ENCODE peak calls at places on chromosomes 2 and 18, in ten cellular contexts. One of them, this sample, is unnamed. For H3K4me1, the result is how much of the 10 kb centered on the place peaks cover.

GRCh38 chr2:767440-767839 is 90.2 kb upstream of the TMEM18 start:
- DNase-seq in HCT116: no peak
- DNase-seq in suprapubic skin: no peak
- DNase-seq in HepG2: no peak
- DNase-seq in transverse colon: no peak
- DNase-seq in sigmoid colon: no peak
- DNase-seq in GM23338: no peak
- DNase-seq in vagina: no peak
- DNase-seq in stomach: no peak
- DNase-seq in spleen: no peak
- DNase-seq in this sample: no peak

GRCh38 chr2:102122115-102122514 is 20.4 kb upstream of the IL1R1 start:
- DNase-seq in HepG2: no peak
- DNase-seq in vagina: no peak
- DNase-seq in GM23338: no peak
- DNase-seq in sigmoid colon: no peak
- DNase-seq in HCT116: no peak
- DNase-seq in spleen: no peak
- DNase-seq in suprapubic skin: no peak
- DNase-seq in stomach: no peak
- DNase-seq in transverse colon: no peak
- DNase-seq in this sample: no peak

GRCh38 chr2:158667567-158667966 is 127.5 kb upstream of the DAPL1 start:
- DNase-seq in transverse colon: no peak
- DNase-seq in stomach: no peak
- DNase-seq in GM23338: no peak
- DNase-seq in HepG2: no peak
- DNase-seq in spleen: no peak
- DNase-seq in sigmoid colon: no peak
- DNase-seq in vagina: no peak
- DNase-seq in suprapubic skin: no peak
- DNase-seq in HCT116: no peak
- DNase-seq in this sample: no peak

GRCh38 chr2:185291035-185291647 is 447.5 kb upstream of the FSIP2 start:
- DNase-seq in spleen: no peak
- DNase-seq in transverse colon: peak
- DNase-seq in stomach: peak
- DNase-seq in GM23338: peak
- DNase-seq in HCT116: peak
- DNase-seq in sigmoid colon: peak
- DNase-seq in suprapubic skin: no peak
- DNase-seq in HepG2: peak
- DNase-seq in vagina: no peak
- DNase-seq in this sample: peak

GRCh38 chr18:45284174-45284573 is 331.1 kb upstream of the SLC14A2 start:
- DNase-seq in HepG2: no peak
- DNase-seq in stomach: no peak
- DNase-seq in spleen: no peak
- DNase-seq in suprapubic skin: no peak
- DNase-seq in HCT116: no peak
- DNase-seq in transverse colon: no peak
- DNase-seq in vagina: no peak
- DNase-seq in sigmoid colon: no peak
- DNase-seq in GM23338: peak
- DNase-seq in this sample: no peak

GRCh38 chr2:161662373-161662772 is 38.2 kb downstream of the SLC4A10 start:
- DNase-seq in suprapubic skin: no peak
- DNase-seq in GM23338: no peak
- DNase-seq in HCT116: no peak
- DNase-seq in vagina: no peak
- DNase-seq in spleen: no peak
- DNase-seq in sigmoid colon: no peak
- DNase-seq in stomach: no peak
- DNase-seq in HepG2: no peak
- DNase-seq in transverse colon: no peak
- DNase-seq in this sample: no peak

GRCh38 chr2:206831442-206831995 is 66.1 kb downstream of the FASTKD2 start:
- DNase-seq in HCT116: no peak
- DNase-seq in sigmoid colon: no peak
- DNase-seq in HepG2: no peak
- DNase-seq in suprapubic skin: no peak
- DNase-seq in GM23338: peak
- DNase-seq in spleen: no peak
- DNase-seq in stomach: no peak
- DNase-seq in transverse colon: no peak
- DNase-seq in vagina: no peak
- DNase-seq in this sample: no peak

GRCh38 chr2:149100739-149101699 is 62.5 kb downstream of the LYPD6B start:
- DNase-seq in vagina: no peak
- DNase-seq in GM23338: no peak
- DNase-seq in sigmoid colon: no peak
- DNase-seq in stomach: no peak
- DNase-seq in suprapubic skin: no peak
- DNase-seq in spleen: no peak
- DNase-seq in HepG2: no peak
- DNase-seq in transverse colon: no peak
- DNase-seq in HCT116: no peak
- DNase-seq in this sample: no peak

GRCh38 chr2:100334929-100335328 is 12.6 kb upstream of the LONRF2 start:
- DNase-seq in vagina: no peak
- DNase-seq in sigmoid colon: no peak
- DNase-seq in suprapubic skin: no peak
- DNase-seq in transverse colon: no peak
- DNase-seq in HCT116: no peak
- DNase-seq in GM23338: no peak
- DNase-seq in spleen: no peak
- DNase-seq in stomach: no peak
- DNase-seq in HepG2: no peak
- DNase-seq in this sample: no peak

GRCh38 chr2:42492691-42493467 is 903 bp downstream of the KCNG3 start:
- DNase-seq in GM23338: peak
- DNase-seq in HepG2: no peak
- DNase-seq in HCT116: no peak
- DNase-seq in spleen: peak
- DNase-seq in suprapubic skin: no peak
- DNase-seq in stomach: no peak
- DNase-seq in sigmoid colon: no peak
- DNase-seq in vagina: no peak
- DNase-seq in transverse colon: peak
- DNase-seq in this sample: no peak

GRCh38 chr18:24200494-24200893 is 61.6 kb downstream of the CABYR start:
- DNase-seq in suprapubic skin: no peak
- DNase-seq in HCT116: no peak
- DNase-seq in sigmoid colon: no peak
- DNase-seq in spleen: no peak
- DNase-seq in transverse colon: no peak
- DNase-seq in HepG2: no peak
- DNase-seq in stomach: no peak
- DNase-seq in GM23338: no peak
- DNase-seq in vagina: no peak
- DNase-seq in this sample: no peak

GRCh38 chr2:153431114-153431513 is 47.4 kb downstream of the RPRM start:
- DNase-seq in HCT116: no peak
- DNase-seq in transverse colon: no peak
- DNase-seq in stomach: no peak
- DNase-seq in vagina: no peak
- DNase-seq in HepG2: no peak
- DNase-seq in sigmoid colon: no peak
- DNase-seq in GM23338: no peak
- DNase-seq in suprapubic skin: no peak
- DNase-seq in spleen: no peak
- DNase-seq in this sample: no peak

GRCh38 chr2:33441235-33441810 is 35.1 kb upstream of the RASGRP3 start:
- DNase-seq in transverse colon: peak
- DNase-seq in suprapubic skin: no peak
- DNase-seq in vagina: no peak
- DNase-seq in stomach: no peak
- DNase-seq in HCT116: peak
- DNase-seq in spleen: no peak
- DNase-seq in GM23338: peak
- DNase-seq in sigmoid colon: peak
- DNase-seq in HepG2: peak
- DNase-seq in this sample: no peak

GRCh38 chr2:16409849-16410248 is 255.8 kb downstream of the CYRIA start:
- DNase-seq in HepG2: no peak
- DNase-seq in vagina: no peak
- DNase-seq in transverse colon: no peak
- DNase-seq in HCT116: no peak
- DNase-seq in suprapubic skin: no peak
- DNase-seq in sigmoid colon: no peak
- DNase-seq in stomach: no peak
- DNase-seq in spleen: no peak
- DNase-seq in GM23338: no peak
- DNase-seq in this sample: no peak

GRCh38 chr2:167651406-167652151 is 595.8 kb downstream of the STK39 start:
- DNase-seq in spleen: no peak
- DNase-seq in suprapubic skin: no peak
- DNase-seq in stomach: no peak
- DNase-seq in HCT116: no peak
- DNase-seq in sigmoid colon: no peak
- DNase-seq in vagina: no peak
- DNase-seq in GM23338: no peak
- DNase-seq in transverse colon: no peak
- DNase-seq in HepG2: peak
- DNase-seq in this sample: no peak

GRCh38 chr18:49788327-49788908 is 24.9 kb downstream of the ACAA2 start:
- DNase-seq in sigmoid colon: no peak
- DNase-seq in HepG2: no peak
- DNase-seq in transverse colon: no peak
- DNase-seq in suprapubic skin: no peak
- DNase-seq in vagina: no peak
- DNase-seq in HCT116: no peak
- DNase-seq in spleen: no peak
- DNase-seq in stomach: no peak
- DNase-seq in GM23338: no peak
- DNase-seq in this sample: no peak

DNA sequence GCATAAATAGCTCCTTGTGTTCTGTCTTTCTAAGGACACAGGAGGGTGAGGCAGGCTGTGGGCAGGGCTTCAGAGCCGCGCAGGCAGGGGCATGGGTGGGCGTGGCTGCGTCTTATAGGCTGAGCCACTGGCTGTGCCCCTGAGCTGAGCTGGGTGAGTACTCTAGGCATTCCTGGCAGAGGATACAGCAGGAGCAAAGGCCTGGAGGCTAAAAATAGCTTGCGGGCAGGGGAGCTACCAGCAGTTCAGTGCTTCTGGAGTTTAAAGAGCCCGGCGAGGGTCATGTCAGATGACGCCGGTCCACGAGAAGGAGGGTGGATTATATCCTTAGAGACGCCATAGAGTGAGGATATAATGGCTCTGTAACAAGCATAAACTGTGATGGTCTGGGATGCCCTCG is 31.5 kb upstream of the PDIA6 start:
- DNase-seq in transverse colon: peak
- DNase-seq in spleen: no peak
- DNase-seq in GM23338: peak
- DNase-seq in sigmoid colon: peak
- DNase-seq in HCT116: no peak
- DNase-seq in vagina: no peak
- DNase-seq in HepG2: no peak
- DNase-seq in suprapubic skin: no peak
- DNase-seq in stomach: peak
- DNase-seq in this sample: no peak
- TF ChIP-seq POLR2AphosphoS5 in transverse colon: no peak
- TF ChIP-seq POLR2AphosphoS5 in spleen: peak
- TF ChIP-seq POLR2AphosphoS5 in GM23338: no peak
- TF ChIP-seq POLR2AphosphoS5 in sigmoid colon: no peak
- TF ChIP-seq POLR2AphosphoS5 in HCT116: no peak
- TF ChIP-seq POLR2AphosphoS5 in vagina: no peak
- TF ChIP-seq POLR2AphosphoS5 in HepG2: no peak
- TF ChIP-seq POLR2AphosphoS5 in suprapubic skin: no peak
- TF ChIP-seq POLR2AphosphoS5 in stomach: no peak
- TF ChIP-seq POLR2AphosphoS5 in this sample: no peak

DNA sequence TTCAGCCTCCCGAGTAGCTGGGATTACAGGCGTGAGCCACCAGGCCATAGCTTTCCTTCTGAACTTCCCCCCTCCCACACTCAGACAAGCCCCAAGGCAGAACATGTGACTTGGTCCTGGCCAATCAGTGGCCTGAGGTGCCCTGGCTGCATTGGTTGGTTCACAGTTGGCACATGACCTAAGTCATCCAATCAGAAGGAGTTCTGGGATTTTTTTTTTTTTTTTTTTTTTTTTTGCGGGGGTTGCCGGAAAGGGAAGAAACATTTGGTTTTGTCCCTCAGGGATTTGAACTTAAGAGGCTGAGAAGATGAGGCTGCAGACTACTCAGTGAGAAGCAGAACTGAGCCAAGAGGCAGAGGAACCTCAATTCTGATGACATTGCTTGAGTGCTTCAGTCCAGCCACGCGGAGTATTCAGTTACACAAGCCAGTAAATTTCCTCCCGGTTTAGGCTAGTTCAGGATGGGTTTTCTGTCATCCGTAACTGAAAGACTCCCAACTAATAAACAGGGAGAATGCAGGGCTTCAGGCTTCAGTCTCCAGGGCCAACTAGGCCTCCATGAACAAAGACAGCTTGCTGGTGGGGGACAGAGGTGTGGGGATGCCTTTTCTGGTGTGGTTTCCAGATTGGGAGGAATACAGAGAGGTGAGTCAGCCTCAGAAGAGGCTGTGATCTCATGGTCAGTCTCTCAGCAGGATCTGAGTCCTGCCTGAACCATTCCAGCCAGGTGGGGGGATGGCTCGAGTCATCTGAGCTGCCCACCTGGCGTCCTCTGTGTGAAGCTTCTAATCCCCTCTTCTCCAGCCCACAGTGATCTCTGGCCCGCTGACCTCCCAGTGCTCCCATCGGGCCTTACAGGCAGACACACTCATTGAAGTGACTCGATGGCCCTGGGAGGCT is 9.2 kb downstream of the PTMA start:
- DNase-seq in GM23338: peak
- DNase-seq in stomach: no peak
- DNase-seq in suprapubic skin: no peak
- DNase-seq in HCT116: peak
- DNase-seq in transverse colon: no peak
- DNase-seq in vagina: no peak
- DNase-seq in spleen: no peak
- DNase-seq in sigmoid colon: peak
- DNase-seq in HepG2: peak
- DNase-seq in this sample: peak
- H3K27ac ChIP-seq in GM23338: no peak
- H3K27ac ChIP-seq in stomach: no peak
- H3K27ac ChIP-seq in suprapubic skin: no peak
- H3K27ac ChIP-seq in HCT116: peak
- H3K27ac ChIP-seq in transverse colon: no peak
- H3K27ac ChIP-seq in vagina: no peak
- H3K27ac ChIP-seq in spleen: no peak
- H3K27ac ChIP-seq in sigmoid colon: no peak
- H3K27ac ChIP-seq in HepG2: no peak
- H3K27ac ChIP-seq in this sample: no peak

GRCh38 chr2:174337337-174338154 is 2.8 kb downstream of the SP9 start:
- DNase-seq in transverse colon: no peak
- DNase-seq in suprapubic skin: no peak
- DNase-seq in sigmoid colon: no peak
- DNase-seq in vagina: no peak
- DNase-seq in GM23338: peak
- DNase-seq in spleen: peak
- DNase-seq in HCT116: no peak
- DNase-seq in HepG2: no peak
- DNase-seq in stomach: no peak
- DNase-seq in this sample: no peak
- H3K4me1 ChIP-seq in transverse colon: half or more
- H3K4me1 ChIP-seq in suprapubic skin: half or more
- H3K4me1 ChIP-seq in sigmoid colon: under half
- H3K4me1 ChIP-seq in vagina: half or more
- H3K4me1 ChIP-seq in GM23338: under half
- H3K4me1 ChIP-seq in spleen: under half
- H3K4me1 ChIP-seq in HCT116: under half
- H3K4me1 ChIP-seq in HepG2: half or more
- H3K4me1 ChIP-seq in stomach: half or more
- H3K4me1 ChIP-seq in this sample: under half

GRCh38 chr2:12514168-12514567 is 202.6 kb upstream of the TRIB2 start:
- DNase-seq in GM23338: no peak
- DNase-seq in HepG2: no peak
- DNase-seq in HCT116: no peak
- DNase-seq in suprapubic skin: no peak
- DNase-seq in stomach: no peak
- DNase-seq in spleen: no peak
- DNase-seq in sigmoid colon: no peak
- DNase-seq in vagina: no peak
- DNase-seq in transverse colon: no peak
- DNase-seq in this sample: no peak
- TF ChIP-seq POLR2AphosphoS5 in GM23338: no peak
- TF ChIP-seq POLR2AphosphoS5 in HepG2: no peak
- TF ChIP-seq POLR2AphosphoS5 in HCT116: no peak
- TF ChIP-seq POLR2AphosphoS5 in suprapubic skin: no peak
- TF ChIP-seq POLR2AphosphoS5 in stomach: no peak
- TF ChIP-seq POLR2AphosphoS5 in spleen: no peak
- TF ChIP-seq POLR2AphosphoS5 in sigmoid colon: no peak
- TF ChIP-seq POLR2AphosphoS5 in vagina: no peak
- TF ChIP-seq POLR2AphosphoS5 in transverse colon: no peak
- TF ChIP-seq POLR2AphosphoS5 in this sample: no peak